ENCODE peak calls at places on chromosome 18, in ten cellular contexts. One of them, this sample, is unnamed.

GRCh38 chr18:78955066-78955465 is 24.6 kb upstream of the SALL3 start:
- DNase-seq in body of pancreas: no peak
- DNase-seq in thoracic aorta: no peak
- DNase-seq in Calu3: no peak
- DNase-seq in HepG2: no peak
- DNase-seq in neural crest cell: no peak
- DNase-seq in tibial artery: no peak
- DNase-seq in GM20000: no peak
- DNase-seq in thyroid gland: no peak
- DNase-seq in B cell: no peak
- DNase-seq in this sample: no peak

GRCh38 chr18:79458131-79458838 is 62.6 kb downstream of the NFATC1 start:
- DNase-seq in body of pancreas: peak; percentile 49
- DNase-seq in thoracic aorta: peak; percentile 26
- DNase-seq in Calu3: peak; percentile 69
- DNase-seq in HepG2: peak; percentile 43
- DNase-seq in neural crest cell: peak; percentile 32
- DNase-seq in tibial artery: peak; percentile 86
- DNase-seq in GM20000: no peak
- DNase-seq in thyroid gland: peak; percentile 15
- DNase-seq in B cell: no peak
- DNase-seq in this sample: no peak

GRCh38 chr18:10354241-10354811 is 100.1 kb upstream of the APCDD1 start:
- DNase-seq in body of pancreas: no peak
- DNase-seq in thoracic aorta: no peak
- DNase-seq in Calu3: no peak
- DNase-seq in HepG2: no peak
- DNase-seq in neural crest cell: no peak
- DNase-seq in tibial artery: no peak
- DNase-seq in GM20000: no peak
- DNase-seq in thyroid gland: no peak
- DNase-seq in B cell: no peak
- DNase-seq in this sample: no peak

GRCh38 chr18:80228051-80228848 is 19.1 kb downstream of the PARD6G start:
- DNase-seq in body of pancreas: no peak
- DNase-seq in thoracic aorta: no peak
- DNase-seq in Calu3: no peak
- DNase-seq in HepG2: no peak
- DNase-seq in neural crest cell: no peak
- DNase-seq in tibial artery: no peak
- DNase-seq in GM20000: no peak
- DNase-seq in thyroid gland: no peak
- DNase-seq in B cell: no peak
- DNase-seq in this sample: no peak

GRCh38 chr18:57970356-57971095 is 73.5 kb upstream of the NEDD4L start:
- DNase-seq in body of pancreas: no peak
- DNase-seq in thoracic aorta: no peak
- DNase-seq in Calu3: peak; percentile 13
- DNase-seq in HepG2: peak; percentile 37
- DNase-seq in neural crest cell: peak; percentile 4
- DNase-seq in tibial artery: no peak
- DNase-seq in GM20000: no peak
- DNase-seq in thyroid gland: no peak
- DNase-seq in B cell: no peak
- DNase-seq in this sample: peak; percentile 18

GRCh38 chr18:52670903-52671302 is 330.9 kb downstream of the DCC start:
- DNase-seq in body of pancreas: no peak
- DNase-seq in thoracic aorta: no peak
- DNase-seq in Calu3: peak; percentile 2
- DNase-seq in HepG2: peak; percentile 4
- DNase-seq in neural crest cell: no peak
- DNase-seq in tibial artery: no peak
- DNase-seq in GM20000: peak; percentile 6
- DNase-seq in thyroid gland: no peak
- DNase-seq in B cell: no peak
- DNase-seq in this sample: no peak

GRCh38 chr18:23593720-23594119 is 7.4 kb upstream of the NPC1 start:
- DNase-seq in body of pancreas: no peak
- DNase-seq in thoracic aorta: no peak
- DNase-seq in Calu3: no peak
- DNase-seq in HepG2: no peak
- DNase-seq in neural crest cell: no peak
- DNase-seq in tibial artery: no peak
- DNase-seq in GM20000: no peak
- DNase-seq in thyroid gland: no peak
- DNase-seq in B cell: no peak
- DNase-seq in this sample: no peak

GRCh38 chr18:10232062-10232461 is 222.4 kb upstream of the APCDD1 start:
- DNase-seq in body of pancreas: no peak
- DNase-seq in thoracic aorta: no peak
- DNase-seq in Calu3: no peak
- DNase-seq in HepG2: no peak
- DNase-seq in neural crest cell: no peak
- DNase-seq in tibial artery: no peak
- DNase-seq in GM20000: no peak
- DNase-seq in thyroid gland: no peak
- DNase-seq in B cell: no peak
- DNase-seq in this sample: no peak

GRCh38 chr18:21362921-21363320 is 120.9 kb downstream of the GREB1L start:
- DNase-seq in body of pancreas: no peak
- DNase-seq in thoracic aorta: no peak
- DNase-seq in Calu3: no peak
- DNase-seq in HepG2: no peak
- DNase-seq in neural crest cell: peak; percentile 3
- DNase-seq in tibial artery: no peak
- DNase-seq in GM20000: no peak
- DNase-seq in thyroid gland: no peak
- DNase-seq in B cell: no peak
- DNase-seq in this sample: no peak

GRCh38 chr18:51234117-51235010 is 36.9 kb upstream of the MEX3C start:
- DNase-seq in body of pancreas: no peak
- DNase-seq in thoracic aorta: no peak
- DNase-seq in Calu3: peak; percentile 8
- DNase-seq in HepG2: no peak
- DNase-seq in neural crest cell: no peak
- DNase-seq in tibial artery: no peak
- DNase-seq in GM20000: no peak
- DNase-seq in thyroid gland: no peak
- DNase-seq in B cell: no peak
- DNase-seq in this sample: peak; percentile 60

DNA sequence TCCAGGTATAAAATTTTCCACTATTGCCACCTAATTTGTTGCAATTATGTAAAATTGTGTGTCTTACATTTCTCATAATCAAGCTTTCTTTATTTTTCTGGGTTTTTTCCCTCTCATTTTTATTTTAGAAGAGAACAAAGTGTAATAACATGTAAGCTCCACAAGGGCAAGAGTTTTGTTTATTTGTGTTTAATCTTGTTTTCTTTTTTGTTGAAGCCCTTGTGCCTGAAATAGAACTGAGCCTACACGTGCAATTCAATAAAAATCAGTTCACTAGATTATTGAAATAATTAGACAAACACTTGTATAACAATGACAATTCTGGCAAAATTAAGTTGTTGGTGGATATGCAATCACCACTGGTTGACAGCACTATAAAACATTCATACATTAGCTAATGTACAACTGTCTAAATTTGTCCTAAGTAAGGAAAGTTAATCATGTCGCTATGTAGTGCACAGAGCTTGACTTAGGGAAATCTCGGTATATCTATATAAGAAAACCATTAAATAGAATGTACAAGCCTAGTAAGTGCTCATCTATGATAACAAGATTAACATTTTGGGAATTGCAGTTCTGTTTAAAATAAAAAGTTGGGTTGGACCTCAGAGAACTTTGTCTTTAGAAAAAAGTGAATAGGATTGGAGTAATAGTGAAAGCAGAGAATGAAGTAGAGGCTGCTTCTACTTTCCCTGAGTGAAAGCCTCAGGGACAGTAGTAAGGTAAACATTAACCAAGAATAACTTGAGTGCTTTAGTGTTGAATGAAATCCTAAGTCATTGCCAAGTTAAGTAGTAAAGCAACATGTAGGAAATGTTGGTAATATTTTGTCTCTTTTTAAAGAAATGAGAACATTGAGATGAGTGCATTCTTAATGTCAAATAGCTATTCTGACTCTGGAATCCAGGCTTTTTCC is 37.4 kb upstream of the NOL4 start:
- DNase-seq in body of pancreas: no peak
- DNase-seq in thoracic aorta: no peak
- DNase-seq in Calu3: no peak
- DNase-seq in HepG2: no peak
- DNase-seq in neural crest cell: no peak
- DNase-seq in tibial artery: no peak
- DNase-seq in GM20000: peak; percentile 5
- DNase-seq in thyroid gland: no peak
- DNase-seq in B cell: no peak
- DNase-seq in this sample: no peak
- TF ChIP-seq CTCF in body of pancreas: no peak
- TF ChIP-seq CTCF in thoracic aorta: no peak
- TF ChIP-seq CTCF in Calu3: no peak
- TF ChIP-seq CTCF in HepG2: no peak
- TF ChIP-seq CTCF in neural crest cell: peak; percentile 42
- TF ChIP-seq CTCF in tibial artery: no peak
- TF ChIP-seq CTCF in GM20000: no peak
- TF ChIP-seq CTCF in thyroid gland: no peak
- TF ChIP-seq CTCF in B cell: no peak
- TF ChIP-seq CTCF in this sample: no peak

DNA sequence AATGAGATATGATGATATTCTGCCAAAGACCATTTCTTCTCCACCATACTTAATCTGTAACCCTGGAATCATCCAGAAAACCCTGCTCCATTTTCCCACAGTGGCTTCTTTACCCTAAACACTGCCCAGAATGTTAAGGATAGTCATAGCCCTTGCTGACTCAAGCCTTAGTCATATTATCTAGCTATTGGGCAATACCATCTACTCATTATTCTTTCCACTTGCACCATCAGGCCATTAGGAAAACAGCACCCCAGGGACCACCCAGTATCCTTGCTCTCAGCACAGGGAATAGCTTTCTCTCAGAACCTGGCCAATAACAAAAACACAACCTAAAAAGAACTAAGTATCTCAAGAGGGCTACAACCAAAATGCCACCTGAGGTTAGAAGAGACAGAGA is 445.7 kb upstream of the SLC14A2 start:
- DNase-seq in body of pancreas: no peak
- DNase-seq in thoracic aorta: no peak
- DNase-seq in Calu3: peak; percentile 8
- DNase-seq in HepG2: no peak
- DNase-seq in neural crest cell: no peak
- DNase-seq in tibial artery: peak; percentile 78
- DNase-seq in GM20000: no peak
- DNase-seq in thyroid gland: peak; percentile 2
- DNase-seq in B cell: no peak
- DNase-seq in this sample: no peak
- TF ChIP-seq CTCF in body of pancreas: no peak
- TF ChIP-seq CTCF in thoracic aorta: no peak
- TF ChIP-seq CTCF in Calu3: no peak
- TF ChIP-seq CTCF in HepG2: no peak
- TF ChIP-seq CTCF in neural crest cell: no peak
- TF ChIP-seq CTCF in tibial artery: no peak
- TF ChIP-seq CTCF in GM20000: no peak
- TF ChIP-seq CTCF in thyroid gland: no peak
- TF ChIP-seq CTCF in B cell: no peak
- TF ChIP-seq CTCF in this sample: no peak

GRCh38 chr18:1383465-1383864 is 478.8 kb downstream of the ADCYAP1 start:
- DNase-seq in body of pancreas: no peak
- DNase-seq in thoracic aorta: no peak
- DNase-seq in Calu3: no peak
- DNase-seq in HepG2: no peak
- DNase-seq in neural crest cell: no peak
- DNase-seq in tibial artery: no peak
- DNase-seq in GM20000: no peak
- DNase-seq in thyroid gland: no peak
- DNase-seq in B cell: no peak
- DNase-seq in this sample: no peak
- TF ChIP-seq CTCF in body of pancreas: no peak
- TF ChIP-seq CTCF in thoracic aorta: no peak
- TF ChIP-seq CTCF in Calu3: no peak
- TF ChIP-seq CTCF in HepG2: no peak
- TF ChIP-seq CTCF in neural crest cell: no peak
- TF ChIP-seq CTCF in tibial artery: no peak
- TF ChIP-seq CTCF in GM20000: no peak
- TF ChIP-seq CTCF in thyroid gland: no peak
- TF ChIP-seq CTCF in B cell: no peak
- TF ChIP-seq CTCF in this sample: no peak

GRCh38 chr18:61609131-61609530 is 275.9 kb downstream of the CDH20 start:
- DNase-seq in body of pancreas: no peak
- DNase-seq in thoracic aorta: no peak
- DNase-seq in Calu3: no peak
- DNase-seq in HepG2: no peak
- DNase-seq in neural crest cell: no peak
- DNase-seq in tibial artery: no peak
- DNase-seq in GM20000: no peak
- DNase-seq in thyroid gland: no peak
- DNase-seq in B cell: no peak
- DNase-seq in this sample: no peak

GRCh38 chr18:61608306-61608705 is 275.1 kb downstream of the CDH20 start:
- DNase-seq in body of pancreas: no peak
- DNase-seq in thoracic aorta: no peak
- DNase-seq in Calu3: no peak
- DNase-seq in HepG2: no peak
- DNase-seq in neural crest cell: no peak
- DNase-seq in tibial artery: no peak
- DNase-seq in GM20000: no peak
- DNase-seq in thyroid gland: no peak
- DNase-seq in B cell: no peak
- DNase-seq in this sample: no peak

GRCh38 chr18:61606759-61607158 is 273.5 kb downstream of the CDH20 start:
- DNase-seq in body of pancreas: peak; percentile 42
- DNase-seq in thoracic aorta: peak; percentile 7
- DNase-seq in Calu3: peak; percentile 49
- DNase-seq in HepG2: no peak
- DNase-seq in neural crest cell: no peak
- DNase-seq in tibial artery: peak; percentile 84
- DNase-seq in GM20000: no peak
- DNase-seq in thyroid gland: peak; percentile 79
- DNase-seq in B cell: no peak
- DNase-seq in this sample: no peak

GRCh38 chr18:61616111-61616610 is 276.6 kb downstream of the RNF152 start:
- DNase-seq in body of pancreas: no peak
- DNase-seq in thoracic aorta: no peak
- DNase-seq in Calu3: no peak
- DNase-seq in HepG2: no peak
- DNase-seq in neural crest cell: no peak
- DNase-seq in tibial artery: no peak
- DNase-seq in GM20000: no peak
- DNase-seq in thyroid gland: no peak
- DNase-seq in B cell: no peak
- DNase-seq in this sample: no peak

DNA sequence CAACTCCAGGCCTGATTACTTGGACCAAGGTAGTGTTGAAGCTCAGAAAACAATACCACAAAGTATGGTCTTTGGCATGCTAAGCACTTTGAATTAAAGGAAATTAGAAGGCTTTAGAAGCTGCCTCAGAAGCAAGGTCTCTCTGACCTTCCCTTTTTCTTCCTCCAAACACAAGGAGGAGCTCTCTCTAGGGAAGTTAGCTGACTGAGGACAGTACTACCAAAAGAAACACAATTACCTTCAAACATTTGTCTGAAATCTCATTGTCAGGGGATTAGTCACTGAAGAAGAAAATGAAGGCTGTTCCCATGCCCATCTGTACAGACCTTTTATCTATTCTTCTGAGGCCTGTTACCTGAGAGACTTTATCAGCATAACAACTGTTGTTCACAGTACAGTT is 279.3 kb downstream of the CDH20 start:
- DNase-seq in body of pancreas: no peak
- DNase-seq in thoracic aorta: no peak
- DNase-seq in Calu3: no peak
- DNase-seq in HepG2: no peak
- DNase-seq in neural crest cell: no peak
- DNase-seq in tibial artery: no peak
- DNase-seq in GM20000: no peak
- DNase-seq in thyroid gland: no peak
- DNase-seq in B cell: no peak
- DNase-seq in this sample: no peak
- TF ChIP-seq CTCF in body of pancreas: no peak
- TF ChIP-seq CTCF in thoracic aorta: no peak
- TF ChIP-seq CTCF in Calu3: no peak
- TF ChIP-seq CTCF in HepG2: no peak
- TF ChIP-seq CTCF in neural crest cell: no peak
- TF ChIP-seq CTCF in tibial artery: no peak
- TF ChIP-seq CTCF in GM20000: no peak
- TF ChIP-seq CTCF in thyroid gland: peak; percentile 16
- TF ChIP-seq CTCF in B cell: no peak
- TF ChIP-seq CTCF in this sample: no peak

This sample was measured in activated CD8-positive, alpha-beta T cell treated with anti-CD3 and anti-CD28 coated beads for 36 hours.